ENCODE peak calls at places on chromosome 6, in five cellular contexts. E, P, Y, M and R are unnamed samples.

GRCh38 chr6:32982084-32982701 is 13.8 kb downstream of the BRD2 start:
- DNase-seq in E (no peak), P (no peak), Y (no peak), M (no peak), R (no peak)

GRCh38 chr6:99641270-99641669 is 34.6 kb downstream of the PRDM13 start:
- DNase-seq in E (no peak), P (no peak), Y (no peak), M (no peak), R (no peak)

GRCh38 chr6:170025341-170026271 is 265.3 kb downstream of the DLL1 start:
- DNase-seq in E (no peak), P (no peak), Y (no peak), M (no peak), R (no peak)

GRCh38 chr6:166938704-166939103 is 17.6 kb downstream of the RNASET2 start:
- DNase-seq in E (no peak), P (no peak), Y (no peak), M (no peak), R (no peak)

GRCh38 chr6:52994789-52995078 is 350 bp downstream of the GSTA4 start:
- DNase-seq in E (no peak), P (peak; percentile 68), Y (peak; percentile 43), M (no peak), R (peak; percentile 72)

GRCh38 chr6:168103036-168103830 is 24.2 kb upstream of the FRMD1 start:
- DNase-seq in E (no peak), P (peak; percentile 8), Y (no peak), M (no peak), R (no peak)

GRCh38 chr6:89597988-89598387 is 40.6 kb downstream of the LYRM2 start:
- DNase-seq in E (peak; percentile 12), P (no peak), Y (peak; percentile 31), M (no peak), R (no peak)

GRCh38 chr6:148518371-148519156 is 175.9 kb downstream of the SASH1 start:
- DNase-seq in E (no peak), P (peak; percentile 88), Y (no peak), M (no peak), R (peak; percentile 67)

GRCh38 chr6:100175814-100176275 is 181.8 kb upstream of the MCHR2 start:
- DNase-seq in E (peak; percentile 95), P (no peak), Y (peak; percentile 95), M (no peak), R (no peak)

GRCh38 chr6:153831350-153832078 is 207.5 kb upstream of the OPRM1 start:
- DNase-seq in E (no peak), P (no peak), Y (no peak), M (peak; percentile 27), R (no peak)

GRCh38 chr6:73923899-73924485 is 228.0 kb downstream of the CD109 start:
- DNase-seq in E (no peak), P (no peak), Y (no peak), M (no peak), R (no peak)

GRCh38 chr6:108621117-108621516 is 60.4 kb downstream of the FOXO3 start:
- DNase-seq in E (peak; percentile 81), P (peak; percentile 85), Y (peak; percentile 86), M (no peak), R (peak; percentile 66)

GRCh38 chr6:109299695-109300564 is 82.3 kb downstream of the CD164 start:
- DNase-seq in E (no peak), P (peak; percentile 73), Y (no peak), M (no peak), R (no peak)

GRCh38 chr6:138086573-138087196 is 20.5 kb downstream of the PERP start:
- DNase-seq in E (peak; percentile 73), P (no peak), Y (peak; percentile 74), M (no peak), R (no peak)

GRCh38 chr6:168084465-168085160 is 5.6 kb upstream of the FRMD1 start:
- DNase-seq in E (no peak), P (no peak), Y (no peak), M (no peak), R (no peak)

GRCh38 chr6:15317934-15318902 is 72.3 kb downstream of the JARID2 start:
- DNase-seq in E (no peak), P (no peak), Y (peak; percentile 53), M (peak; percentile 68), R (no peak)

GRCh38 chr6:36906539-36906938 is 20.8 kb downstream of the C6orf89 start:
- DNase-seq in E (no peak), P (no peak), Y (no peak), M (no peak), R (peak; percentile 82)

GRCh38 chr6:170037541-170038250 is 253.2 kb downstream of the DLL1 start:
- DNase-seq in E (no peak), P (no peak), Y (no peak), M (no peak), R (no peak)

GRCh38 chr6:93248591-93248990 is 170.8 kb downstream of the EPHA7 start:
- DNase-seq in E (no peak), P (no peak), Y (no peak), M (no peak), R (no peak)

GRCh38 chr6:111256646-111257045 is 169.3 kb downstream of the SLC16A10 start:
- DNase-seq in E (no peak), P (no peak), Y (no peak), M (no peak), R (no peak)

GRCh38 chr6:166206066-166206465 is 38.4 kb upstream of the TBXT start:
- DNase-seq in E (no peak), P (no peak), Y (no peak), M (no peak), R (no peak)

GRCh38 chr6:34562861-34563512 is 6.9 kb upstream of the SPDEF start:
- DNase-seq in E (no peak), P (no peak), Y (no peak), M (no peak), R (no peak)

GRCh38 chr6:37700266-37700973 is 2.7 kb upstream of the MDGA1 start:
- DNase-seq in E (no peak), P (no peak), Y (no peak), M (no peak), R (no peak)

GRCh38 chr6:122548281-122548680 is 61.9 kb upstream of the PKIB start:
- DNase-seq in E (no peak), P (no peak), Y (no peak), M (no peak), R (no peak)

GRCh38 chr6:30888472-30889137 is 4.3 kb downstream of the DDR1 start:
- DNase-seq in E (peak; percentile 47), P (no peak), Y (peak; percentile 61), M (no peak), R (no peak)

DNA sequence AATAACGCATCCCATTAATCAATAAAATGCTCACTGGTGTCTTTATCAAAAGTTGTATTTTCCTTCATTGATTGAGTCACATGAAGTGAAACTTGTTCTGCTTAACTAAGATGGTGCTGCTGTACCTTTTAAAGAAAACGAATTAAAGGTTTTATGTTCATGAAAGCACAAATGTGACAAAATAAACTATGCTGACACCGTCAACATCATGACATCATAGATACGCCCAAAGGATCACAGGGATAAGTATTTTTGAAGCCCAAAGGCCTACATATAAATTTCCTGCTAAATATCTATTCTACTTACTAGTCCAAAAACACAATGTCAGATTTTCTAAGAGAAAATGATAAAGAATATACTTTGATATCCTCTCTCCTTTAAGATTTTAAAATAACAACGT is 94.4 kb downstream of the FAM217A start:
- DNase-seq in E (no peak), P (no peak), Y (no peak), M (no peak), R (no peak)
- H3K4me3 ChIP-seq in E (no peak overlapping the region), P (no peak overlapping the region), Y (no peak overlapping the region), M (no peak overlapping the region), R (no peak overlapping the region)

GRCh38 chr6:22668307-22668706 is 98.9 kb downstream of the HDGFL1 start:
- DNase-seq in E (peak; percentile 83), P (no peak), Y (peak; percentile 86), M (no peak), R (peak; percentile 47)

GRCh38 chr6:22668717-22669116 is 99.4 kb downstream of the HDGFL1 start:
- DNase-seq in E (no peak), P (no peak), Y (no peak), M (no peak), R (no peak)

GRCh38 chr6:22667855-22668254 is 98.5 kb downstream of the HDGFL1 start:
- DNase-seq in E (no peak), P (no peak), Y (no peak), M (no peak), R (no peak)

DNA sequence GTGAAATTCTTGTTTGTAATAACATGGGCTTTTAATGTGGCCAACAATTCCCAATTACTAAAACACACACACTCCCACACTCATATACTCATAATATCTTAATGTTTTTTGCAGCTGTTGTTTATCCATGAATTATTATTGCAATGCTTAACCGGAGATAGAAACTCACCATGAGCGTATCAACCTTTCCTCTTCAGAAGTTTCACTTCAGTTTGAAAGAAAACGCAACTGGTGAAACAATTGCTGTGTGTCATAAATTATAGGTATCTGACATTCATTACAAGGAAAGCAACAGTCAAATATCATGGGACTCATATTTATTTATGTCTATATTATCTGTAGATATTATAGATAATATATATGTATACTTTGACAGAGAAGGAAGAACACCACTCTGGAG is 104.1 kb downstream of the HDGFL1 start:
- DNase-seq in E (no peak), P (no peak), Y (no peak), M (no peak), R (no peak)
- H3K4me1 ChIP-seq in E (no peaks in the 10 kb centered on the region), P (peaks cover 7% of the 10 kb centered on the region), Y (no peaks in the 10 kb centered on the region), M (no peaks in the 10 kb centered on the region), R (no peaks in the 10 kb centered on the region)

DNA sequence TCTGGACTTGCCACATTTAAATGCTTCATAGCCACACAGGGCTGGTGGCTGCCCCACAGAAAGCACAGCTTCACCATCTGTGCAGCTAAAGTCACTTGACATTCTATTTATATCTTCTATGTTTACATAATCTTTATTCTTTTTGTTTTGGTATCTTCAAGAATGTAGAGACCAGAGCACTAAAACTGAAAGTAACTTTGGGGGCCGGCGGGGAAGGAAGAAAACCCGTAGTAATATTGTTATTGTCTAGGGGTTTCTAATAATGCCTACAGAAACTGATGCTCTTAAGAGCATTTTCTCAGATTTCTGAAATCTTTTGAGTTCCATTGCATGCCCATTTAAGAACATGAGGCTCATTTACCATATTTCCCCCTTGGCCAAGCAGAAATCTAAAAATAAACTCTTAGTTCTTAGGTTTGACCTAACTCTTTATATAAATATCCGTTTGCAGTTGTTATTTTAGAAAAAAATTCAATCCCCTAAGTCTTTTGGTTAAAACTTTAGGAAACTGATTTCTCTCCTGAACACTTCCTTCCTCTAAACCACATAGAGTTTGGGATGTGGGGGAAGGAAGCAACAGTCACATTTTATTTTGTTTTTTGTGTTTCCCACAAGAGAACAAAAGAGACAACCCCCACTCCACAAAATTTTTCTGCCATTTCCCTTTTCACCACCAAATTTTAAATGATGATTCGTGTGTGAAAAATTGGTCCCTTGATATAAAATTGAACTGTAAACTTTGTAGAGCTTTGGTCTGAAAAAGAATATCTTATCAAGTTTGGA is 207.6 kb downstream of the OGFRL1 start:
- DNase-seq in E (no peak), P (no peak), Y (peak; percentile 27), M (no peak), R (no peak)
- H3K4me3 ChIP-seq in E (no peak overlapping the region), P (peak overlapping the region; percentile 54), Y (peak overlapping the region; percentile 54), M (no peak overlapping the region), R (peak overlapping the region; percentile 46)

GRCh38 chr6:163529605-163530004 is 115.1 kb downstream of the QKI start:
- DNase-seq in E (peak; percentile 93), P (no peak), Y (peak; percentile 95), M (no peak), R (no peak)

GRCh38 chr6:163532526-163533078 is 118.1 kb downstream of the QKI start:
- DNase-seq in E (no peak), P (no peak), Y (no peak), M (no peak), R (no peak)

GRCh38 chr6:163530406-163530805 is 115.9 kb downstream of the QKI start:
- DNase-seq in E (peak; percentile 52), P (no peak), Y (peak; percentile 57), M (no peak), R (no peak)

GRCh38 chr6:163533443-163533842 is 118.9 kb downstream of the QKI start:
- DNase-seq in E (peak; percentile 93), P (no peak), Y (peak; percentile 93), M (no peak), R (no peak)

GRCh38 chr6:163531122-163531521 is 116.6 kb downstream of the QKI start:
- DNase-seq in E (no peak), P (no peak), Y (no peak), M (peak; percentile 21), R (no peak)
- H3K4me1 ChIP-seq in E (peaks cover 66% of the 10 kb centered on the region), P (peaks cover 97% of the 10 kb centered on the region), Y (peaks cover 41% of the 10 kb centered on the region), M (peaks cover 42% of the 10 kb centered on the region), R (peaks cover 10% of the 10 kb centered on the region)